ENCODE peak calls at places on chromosomes 5 and 9, in eight cellular contexts. B is brain microvascular endothelial cell; S is Caki2; V is A172; U is AG09319; F is CD8-positive, alpha-beta memory T cell; Q is IMR-90; X is activated naive CD4-positive, alpha-beta T cell. Z is an unnamed sample.

GRCh38 chr5:79845448-79846197 is 145.4 kb downstream of the MTX3 start:
- DNase-seq in Q (peak), F (no peak), S (peak), U (peak), X (no peak), B (peak), V (peak), Z (no peak)

GRCh38 chr9:36486454-36486932 is 86.2 kb upstream of the MELK start:
- DNase-seq in B (no peak), Q (peak), U (no peak), V (peak), X (no peak), F (no peak), S (peak), Z (no peak)

GRCh38 chr9:104863180-104863883 is 64.6 kb downstream of the ABCA1 start:
- DNase-seq in F (peak), Q (peak), S (peak), V (peak), B (peak), U (peak), X (peak), Z (peak)

GRCh38 chr5:187617-188451 is 3.5 kb upstream of the LRRC14B start:
- DNase-seq in S (no peak), F (no peak), Q (no peak), U (no peak), B (no peak), X (no peak), V (no peak), Z (no peak)

GRCh38 chr5:142325677-142326479 is 1.1 kb upstream of the SPRY4 start:
- DNase-seq in B (peak), V (peak), Q (peak), X (no peak), S (peak), F (no peak), U (peak), Z (no peak)

GRCh38 chr5:16809816-16810502 is 126.1 kb downstream of the MYO10 start:
- DNase-seq in V (peak), S (peak), Q (peak), U (peak), F (no peak), X (no peak), B (peak), Z (no peak)

GRCh38 chr9:110114888-110115259 is 93.1 kb downstream of the C9orf152 start:
- DNase-seq in X (no peak), V (no peak), Q (peak), U (no peak), B (no peak), S (no peak), F (no peak), Z (no peak)

GRCh38 chr5:138543730-138544104 is 681 bp upstream of the ETF1 start:
- DNase-seq in F (peak), S (no peak), B (no peak), V (no peak), Q (no peak), X (no peak), U (no peak), Z (no peak)

GRCh38 chr9:117825609-117826347 is 121.6 kb downstream of the TLR4 start:
- DNase-seq in Q (no peak), X (peak), S (no peak), F (peak), V (no peak), U (no peak), B (no peak), Z (no peak)

GRCh38 chr5:95221234-95221633 is 63.7 kb downstream of the MCTP1 start:
- DNase-seq in U (no peak), X (no peak), F (no peak), S (no peak), B (no peak), V (no peak), Q (no peak), Z (no peak)

GRCh38 chr5:136004436-136004835 is 24.4 kb upstream of the TGFBI start:
- DNase-seq in U (no peak), B (no peak), F (no peak), Q (peak), V (peak), X (no peak), S (no peak), Z (no peak)

GRCh38 chr5:2681476-2681875 is 70.0 kb downstream of the IRX2 start:
- DNase-seq in Q (no peak), X (no peak), B (no peak), S (no peak), V (no peak), U (no peak), F (no peak), Z (no peak)

GRCh38 chr9:6922124-6922676 is 164.4 kb downstream of the KDM4C start:
- DNase-seq in B (no peak), S (no peak), X (no peak), F (no peak), V (no peak), Q (no peak), U (no peak), Z (no peak)

GRCh38 chr5:40962207-40962955 is 53.1 kb downstream of the C7 start:
- DNase-seq in B (no peak), F (no peak), X (no peak), V (no peak), U (no peak), S (no peak), Q (no peak), Z (no peak)

GRCh38 chr9:69376651-69377050 is 51.6 kb downstream of the ENTREP1 start:
- DNase-seq in B (peak), Q (peak), U (peak), X (no peak), S (peak), F (no peak), V (peak), Z (no peak)

GRCh38 chr5:115069087-115069968 is 100.4 kb downstream of the TRIM36 start:
- DNase-seq in X (no peak), V (peak), S (peak), B (peak), Q (peak), U (no peak), F (no peak), Z (peak)

GRCh38 chr5:76804266-76804665 is 14.6 kb upstream of the F2RL1 start:
- DNase-seq in B (peak), F (no peak), Q (no peak), S (no peak), V (peak), X (no peak), U (no peak), Z (no peak)